ENCODE peak calls at places on chromosomes 3 and 15, in five cellular contexts. E is psoas muscle, F is GM06990, B is WTC11, K is fibroblast of gingiva. R is an unnamed sample.

GRCh38 chr3:138007898-138008297 is 2.1 kb upstream of the CLDN18 start:
- DNase-seq in K (no peak), F (no peak), E (no peak), B (no peak), R (no peak)

GRCh38 chr3:156865732-156866131 is 39.6 kb downstream of the LEKR1 start:
- DNase-seq in E (no peak), K (peak; percentile 19), F (no peak), B (no peak), R (peak; percentile 5)

GRCh38 chr15:22902578-22902977 is 64.1 kb downstream of the NIPA2 start:
- DNase-seq in K (no peak), E (no peak), B (peak; percentile 51), F (no peak), R (no peak)

GRCh38 chr3:151838574-151839312 is 24.8 kb downstream of the AADAC start:
- DNase-seq in K (peak; percentile 80), B (peak; percentile 22), E (no peak), F (no peak), R (peak; percentile 80)

GRCh38 chr3:73073091-73073707 is 11.7 kb downstream of the EBLN2 start:
- DNase-seq in F (no peak), E (no peak), B (no peak), K (no peak), R (no peak)

GRCh38 chr3:73442886-73443285 is 181.9 kb downstream of the PDZRN3 start:
- DNase-seq in B (no peak), E (no peak), F (no peak), K (no peak), R (no peak)

GRCh38 chr3:179333084-179333483 is 10.3 kb downstream of the ZNF639 start:
- DNase-seq in B (no peak), K (no peak), E (no peak), F (no peak), R (no peak)

GRCh38 chr3:111369953-111370352 is 172.0 kb upstream of the CD96 start:
- DNase-seq in K (no peak), E (no peak), B (no peak), F (no peak), R (no peak)

GRCh38 chr3:149621218-149622005 is 36.4 kb downstream of the WWTR1 start:
- DNase-seq in E (no peak), K (peak; percentile 74), F (no peak), B (no peak), R (peak; percentile 88)